ENCODE peak calls at places on chromosomes 1 and 21, in eight cellular contexts. K, L, O, A, Z, P, T and X are unnamed samples.

GRCh38 chr1:220378571-220379302 is 106.5 kb upstream of the RAB3GAP2 start:
- DNase-seq in K (no peak), L (no peak), O (no peak), A (no peak), Z (no peak), P (no peak), T (no peak), X (no peak)

GRCh38 chr1:67632811-67633478 is 52.1 kb upstream of the GADD45A start:
- DNase-seq in K (no peak), L (no peak), O (no peak), A (no peak), Z (no peak), P (no peak), T (no peak), X (no peak)

GRCh38 chr21:42089093-42089631 is 18.0 kb downstream of the UMODL1 start:
- DNase-seq in K (no peak), L (no peak), O (no peak), A (no peak), Z (no peak), P (no peak), T (no peak), X (no peak)

GRCh38 chr21:30289414-30289813 is at the start of gene KRTAP25-1:
- DNase-seq in K (no peak), L (no peak), O (no peak), A (no peak), Z (no peak), P (no peak), T (no peak), X (no peak)

GRCh38 chr1:43933386-43934278 is at the start of gene ARTN:
- DNase-seq in K (no peak), L (no peak), O (peak), A (no peak), Z (no peak), P (no peak), T (peak), X (no peak)

GRCh38 chr1:224180783-224181452 is 2.1 kb upstream of the DEGS1 start:
- DNase-seq in K (no peak), L (no peak), O (no peak), A (no peak), Z (no peak), P (no peak), T (no peak), X (no peak)

GRCh38 chr1:214107322-214108096 is 119.7 kb downstream of the PROX1 start:
- DNase-seq in K (peak), L (no peak), O (peak), A (no peak), Z (peak), P (peak), T (no peak), X (no peak)

GRCh38 chr1:60875139-60875538 is 207.2 kb upstream of the NFIA start:
- DNase-seq in K (no peak), L (no peak), O (no peak), A (no peak), Z (peak), P (no peak), T (no peak), X (no peak)

GRCh38 chr21:38261851-38262250 is 5.1 kb downstream of the KCNJ15 start:
- DNase-seq in K (no peak), L (no peak), O (no peak), A (no peak), Z (peak), P (no peak), T (no peak), X (no peak)

GRCh38 chr21:44929799-44930542 is 9.3 kb upstream of the ITGB2 start:
- DNase-seq in K (no peak), L (no peak), O (no peak), A (no peak), Z (no peak), P (no peak), T (no peak), X (no peak)

GRCh38 chr21:44927259-44927586 is 6.5 kb upstream of the ITGB2 start:
- DNase-seq in K (no peak), L (no peak), O (no peak), A (no peak), Z (no peak), P (no peak), T (no peak), X (no peak)

GRCh38 chr21:44926364-44927101 is 5.8 kb upstream of the ITGB2 start:
- DNase-seq in K (no peak), L (no peak), O (no peak), A (peak), Z (peak), P (no peak), T (no peak), X (no peak)

GRCh38 chr21:44929242-44929798 is 8.6 kb upstream of the ITGB2 start:
- DNase-seq in K (no peak), L (no peak), O (no peak), A (no peak), Z (no peak), P (no peak), T (no peak), X (no peak)

DNA sequence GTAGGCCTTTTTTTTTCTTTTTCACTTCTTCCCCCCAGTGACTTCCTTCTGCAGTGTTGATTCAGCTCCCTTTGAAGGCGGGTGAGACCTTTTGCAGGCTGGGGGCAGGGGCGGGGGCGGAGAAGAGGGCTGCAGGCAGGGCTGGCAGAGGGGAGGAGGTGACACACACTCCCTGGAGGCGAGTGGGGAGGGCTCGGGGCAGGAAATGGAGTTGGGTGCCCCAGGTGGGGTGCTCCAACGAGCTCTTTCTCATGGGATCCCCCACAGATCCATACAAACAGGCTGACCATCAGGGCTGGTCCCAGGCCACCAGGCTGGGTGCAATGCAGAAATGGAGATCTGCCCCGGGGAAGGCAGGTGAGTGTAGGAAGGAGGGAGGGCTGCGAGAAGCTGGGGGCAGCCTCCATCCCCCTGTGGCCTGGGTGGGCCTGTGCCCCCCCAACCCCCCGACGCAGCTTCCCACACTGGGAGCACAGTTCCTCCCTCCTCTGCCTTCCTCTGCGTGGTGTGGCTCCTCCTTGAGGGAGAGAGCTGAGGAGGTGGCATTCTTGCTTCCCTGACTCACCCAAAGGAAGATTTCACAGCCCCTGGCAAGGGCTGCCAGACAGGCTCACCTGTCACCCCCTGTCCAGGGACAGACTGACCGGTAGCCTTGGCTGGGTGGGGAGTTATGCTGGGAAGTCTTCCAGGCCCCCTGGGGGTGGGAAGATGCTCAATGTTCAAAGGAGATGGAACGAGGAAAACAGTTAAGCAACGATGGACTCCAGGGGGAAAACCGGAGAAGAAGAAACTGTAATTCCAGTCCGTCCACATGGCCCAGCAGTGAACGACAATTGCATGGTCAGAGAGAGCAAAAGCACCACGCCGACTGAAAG is 7.1 kb upstream of the ITGB2 start:
- DNase-seq in K (peak), L (no peak), O (peak), A (peak), Z (peak), P (no peak), T (no peak), X (no peak)
- TF ChIP-seq CTCF in K (no peak), L (no peak), O (no peak), A (peak), Z (no peak), P (no peak), T (no peak), X (peak)

DNA sequence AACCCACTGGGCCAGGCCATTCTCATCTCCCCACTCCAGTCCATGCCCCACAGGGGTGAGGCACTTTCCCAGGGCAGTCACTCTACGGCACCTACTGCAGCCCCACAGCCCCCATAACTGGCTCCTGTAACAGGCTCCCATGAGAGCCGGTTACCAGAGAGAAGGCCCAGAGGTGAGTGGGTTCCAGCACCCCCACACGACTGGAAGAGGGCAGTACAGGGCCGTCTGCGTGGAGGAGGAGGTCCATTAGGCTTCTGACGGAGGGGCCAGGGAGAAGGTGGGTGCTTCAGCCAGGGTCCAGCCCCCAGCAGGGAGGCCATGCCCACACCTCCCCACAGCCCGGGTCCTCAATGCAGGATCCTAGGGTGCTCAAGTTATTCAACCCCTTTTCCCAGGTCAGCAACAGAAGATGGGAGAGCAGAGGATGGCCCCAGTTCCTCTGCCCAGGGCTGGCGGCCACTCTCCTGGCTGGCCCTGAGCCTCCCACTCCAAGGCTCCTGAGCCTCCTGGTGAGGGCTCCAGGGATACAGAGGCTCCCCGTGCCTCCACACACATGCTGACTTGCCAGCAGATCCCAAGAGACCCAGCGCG is 1.6 kb downstream of the ACAP3 start:
- DNase-seq in K (no peak), L (no peak), O (no peak), A (no peak), Z (no peak), P (no peak), T (no peak), X (no peak)
- TF ChIP-seq CTCF in K (no peak), L (peak), O (no peak), A (peak), Z (no peak), P (no peak), T (no peak), X (peak)

GRCh38 chr1:193537266-193538003 is 351.0 kb upstream of the B3GALT2 start:
- DNase-seq in K (no peak), L (no peak), O (no peak), A (no peak), Z (no peak), P (no peak), T (no peak), X (no peak)
- TF ChIP-seq CTCF in K (no peak), L (no peak), O (no peak), A (no peak), Z (no peak), P (no peak), T (no peak), X (no peak)

GRCh38 chr21:39715804-39716397 is 29.1 kb upstream of the IGSF5 start:
- DNase-seq in K (peak), L (no peak), O (peak), A (peak), Z (no peak), P (peak), T (peak), X (no peak)

GRCh38 chr21:39724944-39725343 is 20.0 kb upstream of the IGSF5 start:
- DNase-seq in K (no peak), L (no peak), O (no peak), A (no peak), Z (no peak), P (no peak), T (no peak), X (no peak)

GRCh38 chr21:39721885-39722284 is 23.1 kb upstream of the IGSF5 start:
- DNase-seq in K (no peak), L (no peak), O (no peak), A (no peak), Z (no peak), P (no peak), T (no peak), X (no peak)

GRCh38 chr21:39726133-39726532 is 18.9 kb upstream of the IGSF5 start:
- DNase-seq in K (no peak), L (no peak), O (no peak), A (no peak), Z (no peak), P (no peak), T (no peak), X (no peak)

DNA sequence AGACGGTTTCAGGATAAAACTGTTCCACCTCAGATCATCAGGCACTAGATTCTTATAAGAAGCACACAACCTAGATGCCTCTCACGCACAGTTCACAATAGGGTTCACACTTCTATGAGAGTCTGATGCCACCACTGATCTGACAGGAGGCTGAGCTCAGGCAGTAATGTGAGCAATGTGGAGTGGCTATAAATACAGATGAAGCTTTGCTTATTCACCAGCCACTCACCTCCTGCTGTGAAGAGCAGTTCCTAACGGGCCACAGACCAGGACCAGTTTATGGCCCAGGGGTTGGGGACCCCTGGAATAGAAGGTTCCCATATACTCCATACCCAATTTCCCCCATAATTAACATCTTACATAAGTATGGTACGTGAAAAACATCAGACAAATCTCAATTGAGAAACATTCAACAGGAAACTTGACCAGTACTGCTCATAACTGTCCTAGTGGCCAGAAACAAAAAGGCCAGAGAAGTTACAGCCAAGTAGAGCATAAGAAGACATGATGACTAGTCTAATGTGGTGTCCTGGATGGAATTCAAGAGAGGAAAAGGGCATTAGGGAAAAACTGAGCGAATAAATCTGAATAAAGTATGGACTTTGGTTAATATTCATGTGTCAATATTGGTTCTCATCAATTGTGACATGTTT is 24.7 kb upstream of the IGSF5 start:
- DNase-seq in K (no peak), L (no peak), O (no peak), A (peak), Z (no peak), P (no peak), T (no peak), X (no peak)
- TF ChIP-seq CTCF in K (no peak), L (no peak), O (no peak), A (peak), Z (peak), P (no peak), T (peak), X (no peak)

GRCh38 chr1:51344602-51345299 is 14.4 kb upstream of the TTC39A start:
- DNase-seq in K (no peak), L (no peak), O (peak), A (no peak), Z (no peak), P (peak), T (peak), X (no peak)
- TF ChIP-seq CTCF in K (no peak), L (no peak), O (no peak), A (no peak), Z (no peak), P (no peak), T (peak), X (no peak)

GRCh38 chr1:198773030-198773429 is 134.2 kb downstream of the PTPRC start:
- DNase-seq in K (no peak), L (no peak), O (no peak), A (no peak), Z (no peak), P (no peak), T (no peak), X (no peak)

GRCh38 chr1:198775606-198776005 is 136.8 kb downstream of the PTPRC start:
- DNase-seq in K (no peak), L (no peak), O (no peak), A (no peak), Z (peak), P (no peak), T (no peak), X (no peak)

GRCh38 chr1:198778049-198778448 is 139.2 kb downstream of the PTPRC start:
- DNase-seq in K (no peak), L (no peak), O (no peak), A (no peak), Z (peak), P (no peak), T (no peak), X (no peak)

GRCh38 chr1:198774418-198774817 is 135.6 kb downstream of the PTPRC start:
- DNase-seq in K (no peak), L (no peak), O (no peak), A (no peak), Z (no peak), P (no peak), T (no peak), X (no peak)

GRCh38 chr1:198776602-198777029 is 137.8 kb downstream of the PTPRC start:
- DNase-seq in K (peak), L (peak), O (peak), A (peak), Z (peak), P (peak), T (no peak), X (peak)
- TF ChIP-seq CTCF in K (no peak), L (no peak), O (no peak), A (peak), Z (no peak), P (no peak), T (no peak), X (no peak)